ENCODE peak calls at places on chromosomes 11 and 22, in seven cellular contexts. R is transverse colon, Y is adrenal gland, M is gastrocnemius medialis, J is cardiac muscle cell, A is H1, S is endodermal cell. Z is an unnamed sample. For H3K27me3 and H3K36me3, the result is how much of the 10 kb centered on the place peaks cover.

GRCh38 chr22:20089977-20090729 is 10.1 kb downstream of the DGCR8 start:
- DNase-seq in S (no peak), R (no peak), A (no peak), J (no peak), M (no peak), Y (no peak), Z (no peak)

GRCh38 chr22:47598864-47599263 is 836.4 kb downstream of the TBC1D22A start:
- DNase-seq in A (no peak), M (no peak), R (no peak), Y (no peak), J (no peak), S (peak), Z (no peak)

GRCh38 chr11:86910592-86910991 is 44.6 kb downstream of the FZD4 start:
- DNase-seq in Y (no peak), M (no peak), A (no peak), S (no peak), R (no peak), J (no peak), Z (no peak)

GRCh38 chr11:47078751-47079524 is 97.7 kb downstream of the ARFGAP2 start:
- DNase-seq in M (no peak), R (no peak), J (no peak), A (no peak), Y (no peak), S (no peak), Z (no peak)

GRCh38 chr22:49016909-49017768 is 810.5 kb downstream of the BRD1 start:
- DNase-seq in J (no peak), A (peak), Y (peak), R (no peak), M (no peak), S (peak), Z (peak)

GRCh38 chr22:47678667-47679287 is 916.3 kb downstream of the TBC1D22A start:
- DNase-seq in A (peak), R (no peak), Y (no peak), J (no peak), S (peak), M (no peak), Z (peak)

GRCh38 chr11:110921742-110922200 is 209.5 kb upstream of the ARHGAP20 start:
- DNase-seq in R (no peak), S (peak), Y (no peak), J (no peak), M (no peak), A (no peak), Z (peak)

GRCh38 chr11:110774138-110775014 is 62.1 kb upstream of the ARHGAP20 start:
- DNase-seq in A (no peak), S (no peak), R (no peak), M (no peak), J (no peak), Y (no peak), Z (no peak)

GRCh38 chr22:32329202-32329645 is 28.4 kb upstream of the RFPL3 start:
- DNase-seq in Y (no peak), J (no peak), A (peak), M (no peak), R (no peak), S (peak), Z (no peak)

GRCh38 chr11:126999366-126999765 is 1.2 kb downstream of the KIRREL3 start:
- DNase-seq in S (no peak), R (no peak), A (no peak), Y (no peak), J (no peak), M (no peak), Z (peak)

GRCh38 chr11:127002669-127003259 is 2.2 kb upstream of the KIRREL3 start:
- DNase-seq in S (no peak), J (no peak), R (no peak), A (no peak), Y (no peak), M (no peak), Z (peak)

GRCh38 chr11:127003260-127003981 is 2.9 kb upstream of the KIRREL3 start:
- DNase-seq in Y (no peak), A (peak), J (peak), R (no peak), M (no peak), S (peak), Z (peak)

GRCh38 chr11:127000291-127000968 is at the start of gene KIRREL3:
- DNase-seq in J (peak), M (no peak), R (no peak), S (peak), A (peak), Y (no peak), Z (peak)

DNA sequence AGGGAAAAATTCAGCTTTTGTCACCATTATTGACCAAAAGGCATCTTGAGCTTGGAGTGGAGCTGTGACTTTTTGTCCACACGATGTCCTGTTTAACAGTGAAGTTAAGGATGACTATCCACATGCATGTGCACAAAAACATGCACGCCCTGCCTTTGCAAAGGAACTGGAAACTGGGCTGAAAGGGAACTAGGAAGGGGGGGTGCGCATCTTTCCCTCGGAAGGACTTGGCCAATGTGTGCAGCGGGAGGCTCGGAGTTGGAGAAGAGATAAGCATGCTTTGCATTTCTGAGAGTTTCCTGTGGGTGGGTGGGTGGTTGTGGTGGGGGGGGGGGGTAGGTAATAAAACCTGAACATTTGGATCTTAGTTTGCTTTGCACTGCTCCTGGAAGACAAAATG is 421 bp upstream of the KIRREL3 start:
- DNase-seq in Y (no peak), A (no peak), S (peak), M (no peak), R (no peak), J (no peak), Z (peak)
- H3K27me3 ChIP-seq in Y (under half), A (under half), S (half or more), M (under half), R (half or more), J (half or more), Z (half or more)

GRCh38 chr22:42084874-42085273 is 5.4 kb downstream of the SMDT1 start:
- DNase-seq in J (no peak), M (no peak), Y (no peak), S (no peak), R (no peak), A (no peak), Z (no peak)

GRCh38 chr22:42086051-42086450 is 4.5 kb downstream of the NDUFA6 start:
- DNase-seq in M (no peak), R (no peak), A (no peak), J (no peak), S (no peak), Y (no peak), Z (no peak)

GRCh38 chr22:42091446-42091764 is 833 bp upstream of the NDUFA6 start:
- DNase-seq in R (no peak), A (no peak), S (no peak), Y (no peak), J (no peak), M (no peak), Z (no peak)

DNA sequence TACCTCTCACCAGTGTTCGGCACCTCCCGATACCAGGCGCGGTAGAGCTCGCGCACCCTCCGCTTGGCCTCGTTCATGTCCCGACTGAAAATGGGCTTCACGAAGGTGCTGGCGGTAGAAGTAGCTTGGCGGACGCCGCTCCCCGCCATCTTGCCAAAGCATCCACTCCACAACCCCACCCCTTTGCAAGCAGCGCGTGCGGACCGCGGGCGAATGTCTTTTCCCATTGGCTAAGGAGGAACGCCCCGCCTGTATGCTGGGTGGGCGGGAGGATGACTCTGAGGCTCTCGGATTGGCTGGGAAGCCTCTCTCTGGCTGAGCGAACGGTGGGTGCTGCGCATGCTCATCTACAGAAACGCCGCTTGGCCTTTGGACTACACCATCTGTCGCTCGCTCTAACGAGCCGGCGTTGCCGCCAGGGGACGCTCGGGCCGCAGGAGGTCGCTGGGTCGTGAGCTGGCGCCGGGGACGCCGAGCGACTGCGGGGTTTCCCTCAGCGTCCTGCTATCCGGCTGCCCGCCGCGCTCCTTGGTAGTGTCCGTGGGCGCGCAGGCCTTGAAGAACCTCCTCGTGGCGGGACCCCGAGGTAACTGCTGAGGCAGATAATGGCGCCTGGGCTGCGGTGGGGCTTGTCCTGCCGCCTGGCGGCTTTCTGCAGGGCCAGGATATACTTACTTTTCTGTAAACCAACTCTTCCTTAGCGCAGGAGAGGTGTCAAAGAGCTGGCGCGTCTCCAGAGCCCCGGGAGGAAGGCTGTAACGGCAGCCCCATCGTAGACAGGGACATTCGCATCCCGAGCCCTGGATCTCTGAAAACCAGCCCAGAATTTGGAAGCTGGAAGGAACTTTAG is at the start of gene NDUFA6:
- DNase-seq in R (peak), Y (peak), A (peak), S (peak), M (peak), J (peak), Z (peak)
- H3K4me3 ChIP-seq in R (peak), Y (peak), A (peak), S (peak), M (peak), J (peak), Z (peak)

DNA sequence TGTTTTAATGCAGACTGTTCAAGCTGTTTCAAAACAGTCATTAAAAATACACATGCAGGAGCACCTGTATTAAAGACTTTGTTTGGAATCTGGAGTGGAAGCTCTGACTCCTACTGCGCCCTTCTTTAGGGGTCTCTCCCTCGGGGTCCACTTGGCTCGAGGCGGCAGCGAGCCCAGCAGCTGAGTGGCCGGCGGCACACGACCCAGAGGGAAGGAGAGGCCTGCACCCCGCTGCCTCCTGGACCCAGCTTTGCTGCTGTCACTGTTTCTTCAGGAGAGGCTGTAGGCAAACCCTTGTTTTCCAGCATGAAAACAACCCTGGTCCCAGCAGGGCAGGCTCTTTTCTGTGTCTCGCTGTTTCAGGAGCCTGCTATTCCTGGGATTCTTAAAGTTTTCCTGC is 29.2 kb downstream of the MUC6 start:
- DNase-seq in S (no peak), R (no peak), Y (no peak), J (no peak), A (no peak), M (no peak), Z (no peak)
- H3K36me3 ChIP-seq in S (half or more), R (half or more), Y (half or more), J (under half), A (under half), M (under half), Z (under half)

GRCh38 chr11:72642815-72643511 is 31.3 kb downstream of the PDE2A start:
- DNase-seq in A (peak), R (peak), J (peak), Y (peak), M (peak), S (peak), Z (peak)

GRCh38 chr11:72643547-72643946 is 30.7 kb downstream of the PDE2A start:
- DNase-seq in M (no peak), J (no peak), A (no peak), Y (peak), R (no peak), S (no peak), Z (no peak)

GRCh38 chr11:72641522-72641899 is 32.7 kb downstream of the PDE2A start:
- DNase-seq in M (no peak), S (no peak), Y (no peak), J (no peak), R (no peak), A (no peak), Z (no peak)

GRCh38 chr11:72639475-72640375 is 34.5 kb downstream of the PDE2A start:
- DNase-seq in S (no peak), J (no peak), Y (peak), R (no peak), M (no peak), A (no peak), Z (no peak)

GRCh38 chr11:72641900-72642814 is 32.1 kb downstream of the PDE2A start:
- DNase-seq in M (no peak), Y (no peak), R (peak), A (peak), J (peak), S (peak), Z (peak)
- H3K27me3 ChIP-seq in M (under half), Y (under half), R (under half), A (under half), J (under half), S (under half), Z (under half)

GRCh38 chr11:78289547-78290292 is 101.0 kb downstream of the USP35 start:
- DNase-seq in Y (no peak), S (no peak), R (no peak), J (no peak), A (no peak), M (no peak), Z (no peak)
- H3K4me3 ChIP-seq in Y (no peak), S (no peak), R (no peak), J (no peak), A (no peak), M (no peak), Z (no peak)

GRCh38 chr11:72023335-72023734 is 24.6 kb downstream of the IL18BP start:
- DNase-seq in A (no peak), S (no peak), R (no peak), J (no peak), M (no peak), Y (no peak), Z (no peak)
- H3K36me3 ChIP-seq in A (half or more), S (half or more), R (half or more), J (half or more), M (under half), Y (half or more), Z (under half)

GRCh38 chr22:38964989-38965388 is 7.6 kb downstream of the APOBEC3A start:
- DNase-seq in A (no peak), S (no peak), J (no peak), R (peak), M (no peak), Y (no peak), Z (no peak)

GRCh38 chr22:38965614-38966378 is 8.4 kb downstream of the APOBEC3A start:
- DNase-seq in Y (no peak), R (no peak), S (no peak), J (peak), A (no peak), M (no peak), Z (peak)

GRCh38 chr22:38966942-38967341 is 9.5 kb downstream of the APOBEC3A start:
- DNase-seq in A (no peak), S (no peak), J (no peak), R (no peak), M (no peak), Y (no peak), Z (peak)

GRCh38 chr22:38967451-38968450 is 10.3 kb downstream of the APOBEC3A start:
- DNase-seq in A (no peak), J (no peak), S (no peak), Y (peak), R (peak), M (peak), Z (no peak)

GRCh38 chr22:38966379-38966700 is 8.9 kb downstream of the APOBEC3A start:
- DNase-seq in Y (no peak), J (peak), A (no peak), R (no peak), M (no peak), S (no peak), Z (peak)
- H3K27me3 ChIP-seq in Y (under half), J (under half), A (under half), R (under half), M (under half), S (under half), Z (under half)